ENCODE peak calls at places on chromosome 16, in ten cellular contexts. One of them, this sample, is unnamed.

GRCh38 chr16:54929090-54930033 is 1.3 kb upstream of the IRX5 start:
- DNase-seq in Caco-2: peak; percentile 100
- DNase-seq in nephron progenitor cell: peak; percentile 100
- DNase-seq in effector memory CD8-positive, alpha-beta T cell: peak; percentile 86
- DNase-seq in NCI-H1694: peak; percentile 90
- DNase-seq in occipital lobe: peak; percentile 92
- DNase-seq in T47D: peak; percentile 99
- DNase-seq in cardiac fibroblast: peak; percentile 99
- DNase-seq in body of pancreas: peak; percentile 99
- DNase-seq in stomach: peak; percentile 100
- DNase-seq in this sample: peak; percentile 100

GRCh38 chr16:1977875-1978268 is 3.4 kb downstream of the NOXO1 start:
- DNase-seq in Caco-2: no peak
- DNase-seq in nephron progenitor cell: no peak
- DNase-seq in effector memory CD8-positive, alpha-beta T cell: no peak
- DNase-seq in NCI-H1694: no peak
- DNase-seq in occipital lobe: no peak
- DNase-seq in T47D: no peak
- DNase-seq in cardiac fibroblast: no peak
- DNase-seq in body of pancreas: no peak
- DNase-seq in stomach: no peak
- DNase-seq in this sample: no peak

GRCh38 chr16:622920-623280 is 7.9 kb upstream of the WFIKKN1 start:
- DNase-seq in Caco-2: no peak
- DNase-seq in nephron progenitor cell: no peak
- DNase-seq in effector memory CD8-positive, alpha-beta T cell: no peak
- DNase-seq in NCI-H1694: no peak
- DNase-seq in occipital lobe: no peak
- DNase-seq in T47D: no peak
- DNase-seq in cardiac fibroblast: no peak
- DNase-seq in body of pancreas: no peak
- DNase-seq in stomach: no peak
- DNase-seq in this sample: no peak

GRCh38 chr16:17515421-17516210 is 44.9 kb upstream of the XYLT1 start:
- DNase-seq in Caco-2: no peak
- DNase-seq in nephron progenitor cell: no peak
- DNase-seq in effector memory CD8-positive, alpha-beta T cell: no peak
- DNase-seq in NCI-H1694: no peak
- DNase-seq in occipital lobe: no peak
- DNase-seq in T47D: no peak
- DNase-seq in cardiac fibroblast: peak; percentile 6
- DNase-seq in body of pancreas: no peak
- DNase-seq in stomach: no peak
- DNase-seq in this sample: no peak

GRCh38 chr16:4208529-4208835 is 33.4 kb downstream of the SRL start:
- DNase-seq in Caco-2: no peak
- DNase-seq in nephron progenitor cell: no peak
- DNase-seq in effector memory CD8-positive, alpha-beta T cell: no peak
- DNase-seq in NCI-H1694: no peak
- DNase-seq in occipital lobe: no peak
- DNase-seq in T47D: no peak
- DNase-seq in cardiac fibroblast: no peak
- DNase-seq in body of pancreas: no peak
- DNase-seq in stomach: no peak
- DNase-seq in this sample: peak; percentile 77

GRCh38 chr16:69253796-69254426 is 57.2 kb upstream of the VPS4A start:
- DNase-seq in Caco-2: no peak
- DNase-seq in nephron progenitor cell: no peak
- DNase-seq in effector memory CD8-positive, alpha-beta T cell: no peak
- DNase-seq in NCI-H1694: no peak
- DNase-seq in occipital lobe: no peak
- DNase-seq in T47D: peak; percentile 70
- DNase-seq in cardiac fibroblast: peak; percentile 29
- DNase-seq in body of pancreas: no peak
- DNase-seq in stomach: no peak
- DNase-seq in this sample: no peak

GRCh38 chr16:27703545-27703944 is 153.6 kb downstream of the KATNIP start:
- DNase-seq in Caco-2: no peak
- DNase-seq in nephron progenitor cell: no peak
- DNase-seq in effector memory CD8-positive, alpha-beta T cell: no peak
- DNase-seq in NCI-H1694: no peak
- DNase-seq in occipital lobe: no peak
- DNase-seq in T47D: no peak
- DNase-seq in cardiac fibroblast: peak; percentile 63
- DNase-seq in body of pancreas: no peak
- DNase-seq in stomach: no peak
- DNase-seq in this sample: no peak

GRCh38 chr16:50771366-50771765 is 29.5 kb downstream of the CYLD start:
- DNase-seq in Caco-2: no peak
- DNase-seq in nephron progenitor cell: no peak
- DNase-seq in effector memory CD8-positive, alpha-beta T cell: no peak
- DNase-seq in NCI-H1694: no peak
- DNase-seq in occipital lobe: no peak
- DNase-seq in T47D: no peak
- DNase-seq in cardiac fibroblast: no peak
- DNase-seq in body of pancreas: no peak
- DNase-seq in stomach: no peak
- DNase-seq in this sample: no peak

GRCh38 chr16:56203052-56203451 is 11.8 kb downstream of the GNAO1 start:
- DNase-seq in Caco-2: peak; percentile 34
- DNase-seq in nephron progenitor cell: peak; percentile 21
- DNase-seq in effector memory CD8-positive, alpha-beta T cell: peak; percentile 44
- DNase-seq in NCI-H1694: peak; percentile 26
- DNase-seq in occipital lobe: no peak
- DNase-seq in T47D: peak; percentile 24
- DNase-seq in cardiac fibroblast: no peak
- DNase-seq in body of pancreas: no peak
- DNase-seq in stomach: no peak
- DNase-seq in this sample: peak; percentile 13

GRCh38 chr16:85239239-85239638 is 127.0 kb upstream of the CIBAR2 start:
- DNase-seq in Caco-2: no peak
- DNase-seq in nephron progenitor cell: no peak
- DNase-seq in effector memory CD8-positive, alpha-beta T cell: no peak
- DNase-seq in NCI-H1694: no peak
- DNase-seq in occipital lobe: no peak
- DNase-seq in T47D: no peak
- DNase-seq in cardiac fibroblast: no peak
- DNase-seq in body of pancreas: no peak
- DNase-seq in stomach: no peak
- DNase-seq in this sample: no peak

GRCh38 chr16:56618138-56618537 is 7.4 kb upstream of the MT1E start:
- DNase-seq in Caco-2: no peak
- DNase-seq in nephron progenitor cell: no peak
- DNase-seq in effector memory CD8-positive, alpha-beta T cell: no peak
- DNase-seq in NCI-H1694: no peak
- DNase-seq in occipital lobe: no peak
- DNase-seq in T47D: no peak
- DNase-seq in cardiac fibroblast: no peak
- DNase-seq in body of pancreas: no peak
- DNase-seq in stomach: no peak
- DNase-seq in this sample: no peak

This sample was measured in myocyte.